ENCODE peak calls at places on chromosomes 2 and 18, in five cellular contexts. N is effector memory CD4-positive, alpha-beta T cell; K is activated CD8-positive, alpha-beta memory T cell treated with anti-CD3 and anti-CD28 coated beads for 4 hours; A is GM10248; E is posterior cingulate gyrus. Z is an unnamed sample.

GRCh38 chr2:152062130-152063091 is 36.4 kb downstream of the CACNB4 start:
- DNase-seq in N (no peak), K (no peak), A (no peak), E (peak), Z (no peak)

GRCh38 chr2:197263077-197263476 is 47.5 kb downstream of the ANKRD44 start:
- DNase-seq in N (no peak), K (no peak), A (no peak), E (no peak), Z (no peak)

GRCh38 chr18:62045316-62045715 is 141.5 kb downstream of the PIGN start:
- DNase-seq in N (no peak), K (no peak), A (no peak), E (peak), Z (no peak)

GRCh38 chr2:119231975-119232665 is 8.5 kb downstream of the STEAP3 start:
- DNase-seq in N (no peak), K (no peak), A (peak), E (peak), Z (no peak)

GRCh38 chr18:61953161-61953560 is 60.4 kb upstream of the RNF152 start:
- DNase-seq in N (no peak), K (no peak), A (no peak), E (no peak), Z (no peak)

GRCh38 chr2:109348645-109349554 is 219.9 kb downstream of the SH3RF3 start:
- DNase-seq in N (peak), K (no peak), A (no peak), E (peak), Z (peak)

GRCh38 chr2:348517-348916 is 60.6 kb upstream of the ALKAL2 start:
- DNase-seq in N (no peak), K (no peak), A (no peak), E (no peak), Z (no peak)

GRCh38 chr2:153408708-153409107 is 69.9 kb downstream of the RPRM start:
- DNase-seq in N (no peak), K (no peak), A (no peak), E (no peak), Z (no peak)

GRCh38 chr2:96111257-96111640 is 5.1 kb downstream of the ADRA2B start:
- DNase-seq in N (no peak), K (no peak), A (no peak), E (no peak), Z (no peak)

GRCh38 chr2:20473128-20473527 is 26.3 kb downstream of the RHOB start:
- DNase-seq in N (no peak), K (no peak), A (no peak), E (no peak), Z (no peak)

GRCh38 chr2:173590278-173590811 is 235.7 kb downstream of the CDCA7 start:
- DNase-seq in N (no peak), K (no peak), A (no peak), E (no peak), Z (peak)

GRCh38 chr2:232634319-232635150 is 1.1 kb downstream of the EFHD1 start:
- DNase-seq in N (no peak), K (no peak), A (no peak), E (peak), Z (no peak)

GRCh38 chr18:11993264-11993916 is 12.1 kb downstream of the IMPA2 start:
- DNase-seq in N (no peak), K (no peak), A (no peak), E (peak), Z (no peak)

GRCh38 chr2:218902427-218902826 is 21.8 kb downstream of the WNT10A start:
- DNase-seq in N (no peak), K (no peak), A (no peak), E (no peak), Z (no peak)

GRCh38 chr2:44741507-44741906 is 200.0 kb upstream of the SIX3 start:
- DNase-seq in N (no peak), K (no peak), A (no peak), E (no peak), Z (no peak)

GRCh38 chr18:13247506-13247905 is 28.9 kb downstream of the LDLRAD4 start:
- DNase-seq in N (no peak), K (no peak), A (no peak), E (peak), Z (no peak)

GRCh38 chr2:75787532-75788132 is 76.9 kb upstream of the GCFC2 start:
- DNase-seq in N (no peak), K (no peak), A (peak), E (no peak), Z (peak)

GRCh38 chr2:96874099-96874831 is 4.4 kb upstream of the SEMA4C start:
- DNase-seq in N (no peak), K (no peak), A (peak), E (no peak), Z (peak)

GRCh38 chr2:86304416-86304815 is 33.0 kb downstream of the REEP1 start:
- DNase-seq in N (no peak), K (no peak), A (no peak), E (peak), Z (no peak)

GRCh38 chr2:35871672-35872071 is 483.9 kb upstream of the CRIM1 start:
- DNase-seq in N (no peak), K (no peak), A (no peak), E (no peak), Z (no peak)

GRCh38 chr2:211128287-211128686 is 571.9 kb downstream of the CPS1 start:
- DNase-seq in N (no peak), K (no peak), A (no peak), E (no peak), Z (no peak)

GRCh38 chr18:34223164-34223892 is 1.4 kb downstream of the NOL4 start:
- DNase-seq in N (no peak), K (no peak), A (peak), E (peak), Z (peak)

GRCh38 chr18:3914833-3915598 is 465.0 kb downstream of the TGIF1 start:
- DNase-seq in N (no peak), K (no peak), A (no peak), E (no peak), Z (peak)

GRCh38 chr2:239181601-239182471 is 219.0 kb downstream of the HDAC4 start:
- DNase-seq in N (no peak), K (no peak), A (no peak), E (peak), Z (peak)

GRCh38 chr2:55175254-55176093 is 56.6 kb downstream of the CLHC1 start:
- DNase-seq in N (no peak), K (no peak), A (peak), E (no peak), Z (peak)

Z was measured in NCI-H510A treated with DMSO at 0.1 percent for 48 hours.